ENCODE peak calls at places on chromosomes 11 and 22, in seven cellular contexts. Q, F, O, E, D, T and W are unnamed samples. For H3K4me1, the result is how much of the 10 kb centered on the place peaks cover.

GRCh38 chr11:20090654-20091374 is 69.5 kb downstream of the DBX1 start:
- DNase-seq in Q (no peak), F (no peak), O (no peak), E (no peak), D (no peak), T (no peak), W (no peak)

GRCh38 chr22:23305321-23305910 is 125.1 kb downstream of the BCR start:
- DNase-seq in Q (no peak), F (no peak), O (peak), E (peak), D (no peak), T (peak), W (no peak)

GRCh38 chr22:27996981-27997380 is 77.9 kb upstream of the PITPNB start:
- DNase-seq in Q (no peak), F (no peak), O (peak), E (no peak), D (no peak), T (no peak), W (no peak)

GRCh38 chr11:16365456-16366355 is 9.4 kb upstream of the SOX6 start:
- DNase-seq in Q (no peak), F (no peak), O (no peak), E (no peak), D (no peak), T (no peak), W (no peak)

GRCh38 chr11:44673691-44674090 is 53.1 kb upstream of the TSPAN18 start:
- DNase-seq in Q (no peak), F (no peak), O (no peak), E (no peak), D (no peak), T (no peak), W (no peak)

GRCh38 chr11:86621854-86622253 is 50.6 kb downstream of the ME3 start:
- DNase-seq in Q (no peak), F (no peak), O (no peak), E (no peak), D (no peak), T (no peak), W (no peak)

GRCh38 chr22:36378080-36378788 is 9.5 kb downstream of the MYH9 start:
- DNase-seq in Q (no peak), F (no peak), O (no peak), E (no peak), D (no peak), T (no peak), W (no peak)

GRCh38 chr11:13343931-13344717 is 66.5 kb downstream of the BMAL1 start:
- DNase-seq in Q (peak), F (peak), O (no peak), E (peak), D (peak), T (peak), W (peak)

GRCh38 chr11:57321996-57322880 is 2.5 kb downstream of the TNKS1BP1 start:
- DNase-seq in Q (peak), F (peak), O (peak), E (peak), D (peak), T (peak), W (no peak)

GRCh38 chr11:33266418-33267215 is 9.4 kb downstream of the HIPK3 start:
- DNase-seq in Q (peak), F (no peak), O (peak), E (peak), D (peak), T (no peak), W (no peak)

GRCh38 chr11:47330002-47330911 is 22.2 kb downstream of the MYBPC3 start:
- DNase-seq in Q (no peak), F (no peak), O (no peak), E (no peak), D (no peak), T (no peak), W (no peak)

GRCh38 chr11:44726278-44727113 is at the start of gene TSPAN18:
- DNase-seq in Q (no peak), F (peak), O (no peak), E (no peak), D (no peak), T (no peak), W (peak)

GRCh38 chr22:22855617-22856308 is 31.9 kb upstream of the IGLL5 start:
- DNase-seq in Q (no peak), F (no peak), O (no peak), E (no peak), D (no peak), T (peak), W (peak)

GRCh38 chr11:2498750-2499149 is 53.9 kb downstream of the KCNQ1 start:
- DNase-seq in Q (no peak), F (no peak), O (no peak), E (no peak), D (no peak), T (no peak), W (no peak)

GRCh38 chr11:111001986-111002616 is 243.4 kb upstream of the POU2AF2 start:
- DNase-seq in Q (no peak), F (no peak), O (no peak), E (peak), D (no peak), T (no peak), W (no peak)

GRCh38 chr11:103582351-103582909 is 454.0 kb upstream of the DDI1 start:
- DNase-seq in Q (no peak), F (no peak), O (no peak), E (no peak), D (no peak), T (no peak), W (no peak)

GRCh38 chr22:40512426-40513136 is 123.9 kb downstream of the MRTFA start:
- DNase-seq in Q (peak), F (no peak), O (no peak), E (peak), D (peak), T (no peak), W (no peak)

GRCh38 chr22:37802310-37803194 is 5.2 kb upstream of the GCAT start:
- DNase-seq in Q (peak), F (peak), O (peak), E (peak), D (peak), T (no peak), W (no peak)

GRCh38 chr11:79165908-79166307 is 274.9 kb downstream of the TENM4 start:
- DNase-seq in Q (no peak), F (no peak), O (no peak), E (no peak), D (no peak), T (no peak), W (no peak)

GRCh38 chr11:102849319-102849718 is 5.9 kb upstream of the MMP3 start:
- DNase-seq in Q (no peak), F (no peak), O (no peak), E (peak), D (no peak), T (no peak), W (no peak)

GRCh38 chr11:121194731-121195596 is 93.9 kb downstream of the TECTA start:
- DNase-seq in Q (peak), F (peak), O (no peak), E (peak), D (peak), T (no peak), W (peak)

GRCh38 chr11:67418476-67419281 is 3.2 kb downstream of the CARNS1 start:
- DNase-seq in Q (peak), F (no peak), O (no peak), E (no peak), D (no peak), T (no peak), W (no peak)

GRCh38 chr11:67419330-67420049 is 4.0 kb downstream of the CARNS1 start:
- DNase-seq in Q (no peak), F (no peak), O (no peak), E (no peak), D (no peak), T (no peak), W (no peak)

GRCh38 chr11:67420646-67421420 is 5.4 kb downstream of the CARNS1 start:
- DNase-seq in Q (peak), F (peak), O (peak), E (peak), D (peak), T (peak), W (peak)

GRCh38 chr11:67421421-67422031 is 6.0 kb downstream of the CARNS1 start:
- DNase-seq in Q (no peak), F (no peak), O (no peak), E (no peak), D (no peak), T (no peak), W (no peak)

GRCh38 chr11:67420147-67420645 is 4.7 kb downstream of the CARNS1 start:
- DNase-seq in Q (no peak), F (no peak), O (no peak), E (no peak), D (no peak), T (no peak), W (no peak)
- H3K4me1 ChIP-seq in Q (half or more), F (under half), O (under half), E (under half), D (under half), T (half or more), W (half or more)

DNA sequence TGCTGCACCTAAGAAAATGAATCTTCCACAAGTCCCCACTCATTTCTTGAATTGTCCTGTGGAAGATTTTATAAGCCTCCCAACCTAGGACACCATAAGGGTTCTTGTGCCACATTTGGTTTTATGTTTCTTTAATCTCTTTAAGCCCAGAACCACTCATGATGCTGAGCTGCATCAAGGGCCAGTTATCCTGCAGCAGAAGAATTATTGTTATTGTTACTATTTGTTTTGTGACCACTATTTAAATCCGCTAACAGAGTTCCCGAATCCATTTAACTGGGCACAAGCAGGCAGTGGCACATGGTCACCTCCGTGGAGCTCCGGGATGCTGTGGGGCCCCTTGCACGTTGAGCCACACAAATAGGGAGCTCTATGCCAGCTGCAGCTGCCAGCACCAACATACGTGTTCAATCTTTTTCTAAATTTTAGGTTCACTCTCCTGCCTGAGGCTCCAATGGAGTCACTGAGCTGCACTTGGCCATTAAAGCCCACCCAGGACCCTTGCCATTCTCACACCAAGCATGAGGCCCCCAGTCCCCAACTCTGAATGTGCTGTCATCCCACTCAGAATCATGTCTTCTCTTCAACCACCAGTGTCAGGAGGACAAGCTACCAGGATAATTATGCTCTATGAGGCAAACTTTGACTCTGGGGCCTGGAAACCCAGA is 60.6 kb downstream of the DGCR2 start:
- DNase-seq in Q (no peak), F (no peak), O (peak), E (no peak), D (no peak), T (peak), W (no peak)
- H3K27ac ChIP-seq in Q (no peak), F (no peak), O (no peak), E (no peak), D (no peak), T (no peak), W (no peak)

GRCh38 chr11:125264091-125265022 is 99.8 kb downstream of the PKNOX2 start:
- DNase-seq in Q (no peak), F (no peak), O (no peak), E (no peak), D (no peak), T (no peak), W (no peak)
- H3K4me1 ChIP-seq in Q (under half), F (under half), O (under half), E (under half), D (under half), T (under half), W (under half)

DNA sequence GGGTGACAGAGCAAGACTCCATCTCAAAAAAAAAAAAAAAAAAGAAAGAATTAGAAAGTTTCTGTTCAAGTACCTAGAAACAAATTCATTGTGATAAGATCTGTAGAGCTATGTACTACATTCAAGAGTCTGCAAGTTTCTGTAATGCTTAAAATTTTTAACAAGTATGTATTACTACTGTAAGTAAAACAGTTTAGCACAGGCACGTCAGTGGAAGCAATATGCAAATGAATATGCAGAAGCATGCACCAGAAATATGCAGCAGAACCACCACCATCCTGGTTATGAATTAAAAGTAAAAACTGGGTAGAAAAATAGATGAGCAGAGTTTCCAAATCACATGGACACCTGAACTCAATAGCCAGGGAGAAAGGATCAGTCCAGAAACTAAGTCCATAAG is 19.3 kb downstream of the SBF2 start:
- DNase-seq in Q (no peak), F (no peak), O (no peak), E (peak), D (no peak), T (no peak), W (no peak)
- H3K27ac ChIP-seq in Q (no peak), F (no peak), O (no peak), E (no peak), D (no peak), T (no peak), W (no peak)

GRCh38 chr11:66119348-66120133 is 49.5 kb downstream of the PACS1 start:
- DNase-seq in Q (peak), F (no peak), O (no peak), E (peak), D (peak), T (no peak), W (no peak)
- H3K4me1 ChIP-seq in Q (under half), F (under half), O (under half), E (under half), D (half or more), T (under half), W (half or more)

GRCh38 chr11:95835351-95835750 is 45.1 kb downstream of the CEP57 start:
- DNase-seq in Q (no peak), F (no peak), O (no peak), E (peak), D (no peak), T (no peak), W (no peak)
- H3K27ac ChIP-seq in Q (no peak), F (no peak), O (no peak), E (no peak), D (no peak), T (no peak), W (no peak)

GRCh38 chr22:17920992-17921650 is 103.2 kb downstream of the MICAL3 start:
- DNase-seq in Q (no peak), F (no peak), O (no peak), E (no peak), D (no peak), T (no peak), W (no peak)
- H3K4me1 ChIP-seq in Q (half or more), F (half or more), O (half or more), E (under half), D (under half), T (half or more), W (under half)

DNA sequence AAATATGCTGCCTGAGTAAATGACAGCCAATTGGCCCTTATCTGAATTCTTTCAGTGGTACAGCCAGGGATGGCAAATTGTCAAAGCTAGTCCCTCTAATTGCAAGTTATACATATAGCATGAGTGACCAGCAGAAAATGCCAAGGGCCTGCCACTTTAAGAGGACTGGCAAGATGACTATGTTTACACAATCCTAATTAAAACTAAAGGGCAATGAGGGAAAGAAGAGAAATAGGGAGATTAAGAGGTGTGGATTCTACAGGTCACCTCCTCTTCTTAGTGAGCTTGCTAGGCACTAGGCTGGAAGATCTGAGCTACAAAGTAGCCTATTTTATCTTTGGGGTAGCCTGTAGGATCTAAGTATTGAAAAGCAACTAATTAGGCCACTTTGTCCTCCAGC is 13.5 kb downstream of the NUMA1 start:
- DNase-seq in Q (no peak), F (no peak), O (no peak), E (no peak), D (no peak), T (no peak), W (no peak)
- H3K27ac ChIP-seq in Q (no peak), F (no peak), O (no peak), E (no peak), D (no peak), T (peak), W (no peak)

DNA sequence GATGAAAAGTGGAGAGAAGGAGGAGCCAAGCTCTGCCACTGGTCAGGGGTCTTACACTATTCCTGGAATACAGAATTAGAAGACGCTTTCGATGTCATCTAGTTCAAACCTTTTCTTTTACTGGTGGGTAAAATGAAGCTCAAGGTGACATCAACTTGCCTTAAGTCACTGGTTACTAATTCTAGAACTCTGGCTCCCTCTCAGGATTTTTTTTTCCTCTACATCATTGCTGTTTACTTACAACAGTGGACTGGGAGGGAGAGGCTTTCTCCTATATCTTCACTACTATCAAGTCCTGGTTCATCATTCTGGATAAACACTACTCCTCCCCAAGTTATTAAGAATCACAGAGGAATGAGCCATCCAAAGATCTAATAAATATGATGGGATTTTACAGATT is 82.9 kb downstream of the ETS1 start:
- DNase-seq in Q (no peak), F (no peak), O (no peak), E (peak), D (no peak), T (no peak), W (no peak)
- H3K4me1 ChIP-seq in Q (under half), F (under half), O (half or more), E (half or more), D (half or more), T (half or more), W (half or more)